ENCODE peak calls at places on chromosomes 7 and 10, in nine cellular contexts. Q is heart left ventricle; J is T47D; M is COLO829; X is stimulated activated CD8-positive, alpha-beta memory T cell treated with anti-CD3 and anti-CD28 coated beads, Interleukin-7, amount 100 ng/mL, for 4 hours; U is foreskin fibroblast; B is adrenal gland; I is glomerular endothelial cell; R is uterus. K is an unnamed sample.
A peak's percentile ranks its signal among the peaks of the same experiment; 100 is the strongest.

GRCh38 chr10:75430000-75430763 is 1.2 kb upstream of the LRMDA start:
- DNase-seq in Q (peak; percentile 81), J (no peak), M (no peak), X (no peak), U (no peak), B (peak; percentile 88), I (no peak), R (no peak), K (peak; percentile 43)

GRCh38 chr7:45938626-45939302 is 17.7 kb upstream of the IGFBP3 start:
- DNase-seq in Q (no peak), J (no peak), M (no peak), X (no peak), U (no peak), B (no peak), I (no peak), R (no peak), K (no peak)

GRCh38 chr7:42605800-42606199 is 306.1 kb downstream of the C7orf25 start:
- DNase-seq in Q (no peak), J (no peak), M (no peak), X (no peak), U (peak; percentile 49), B (no peak), I (no peak), R (no peak), K (no peak)

GRCh38 chr10:17428616-17429097 is 25.7 kb downstream of the ST8SIA6 start:
- DNase-seq in Q (no peak), J (no peak), M (no peak), X (peak; percentile 60), U (no peak), B (peak; percentile 22), I (no peak), R (no peak), K (peak; percentile 15)

GRCh38 chr7:3154881-3155494 is 111.3 kb upstream of the CARD11 start:
- DNase-seq in Q (no peak), J (peak; percentile 48), M (no peak), X (peak; percentile 21), U (peak; percentile 61), B (peak; percentile 39), I (peak; percentile 18), R (no peak), K (peak; percentile 31)

GRCh38 chr7:6558837-6559236 is 7.6 kb upstream of the GRID2IP start:
- DNase-seq in Q (no peak), J (no peak), M (peak; percentile 73), X (no peak), U (peak; percentile 38), B (peak; percentile 20), I (no peak), R (no peak), K (peak; percentile 29)

GRCh38 chr10:90635111-90635798 is 222.6 kb downstream of the HTR7 start:
- DNase-seq in Q (peak; percentile 23), J (no peak), M (no peak), X (no peak), U (no peak), B (no peak), I (no peak), R (no peak), K (no peak)

GRCh38 chr7:94423865-94424264 is 29.2 kb downstream of the COL1A2 start:
- DNase-seq in Q (no peak), J (no peak), M (no peak), X (no peak), U (peak; percentile 83), B (no peak), I (no peak), R (no peak), K (no peak)

GRCh38 chr7:97845622-97846203 is 26.5 kb downstream of the ASNS start:
- DNase-seq in Q (no peak), J (peak; percentile 8), M (peak; percentile 22), X (no peak), U (peak; percentile 53), B (no peak), I (peak; percentile 5), R (no peak), K (no peak)

GRCh38 chr10:73898730-73899400 is 12.1 kb upstream of the PLAU start:
- DNase-seq in Q (no peak), J (no peak), M (no peak), X (no peak), U (peak; percentile 48), B (no peak), I (no peak), R (no peak), K (no peak)

GRCh38 chr10:85168287-85168686 is 839.9 kb downstream of the CCSER2 start:
- DNase-seq in Q (no peak), J (no peak), M (no peak), X (no peak), U (no peak), B (no peak), I (no peak), R (no peak), K (no peak)

GRCh38 chr7:84524714-84525694 is 330.4 kb upstream of the SEMA3A start:
- DNase-seq in Q (no peak), J (no peak), M (no peak), X (no peak), U (peak; percentile 82), B (no peak), I (peak; percentile 57), R (no peak), K (no peak)

GRCh38 chr10:78556700-78557432 is 511.9 kb upstream of the ZMIZ1 start:
- DNase-seq in Q (no peak), J (no peak), M (no peak), X (no peak), U (no peak), B (no peak), I (no peak), R (peak; percentile 4), K (no peak)

GRCh38 chr7:121932768-121933167 is 59.8 kb downstream of the PTPRZ1 start:
- DNase-seq in Q (no peak), J (no peak), M (no peak), X (no peak), U (no peak), B (no peak), I (no peak), R (no peak), K (no peak)

GRCh38 chr7:143245123-143245522 is 18.1 kb upstream of the GSTK1 start:
- DNase-seq in Q (no peak), J (no peak), M (no peak), X (no peak), U (peak; percentile 77), B (no peak), I (no peak), R (no peak), K (no peak)

GRCh38 chr7:43850348-43851116 is 18.8 kb downstream of the MRPS24 start:
- DNase-seq in Q (no peak), J (no peak), M (no peak), X (no peak), U (no peak), B (no peak), I (no peak), R (no peak), K (no peak)

GRCh38 chr10:63281967-63282366 is 148.8 kb downstream of the NRBF2 start:
- DNase-seq in Q (no peak), J (no peak), M (no peak), X (no peak), U (peak; percentile 82), B (no peak), I (no peak), R (no peak), K (no peak)

GRCh38 chr10:944034-944831 is 12.7 kb upstream of the LARP4B start:
- DNase-seq in Q (peak; percentile 76), J (no peak), M (no peak), X (peak; percentile 35), U (peak; percentile 90), B (peak; percentile 61), I (peak; percentile 33), R (peak; percentile 26), K (peak; percentile 53)

GRCh38 chr10:125009580-125010235 is 67.8 kb downstream of the ZRANB1 start:
- DNase-seq in Q (peak; percentile 18), J (no peak), M (no peak), X (no peak), U (no peak), B (no peak), I (no peak), R (no peak), K (no peak)

GRCh38 chr10:19683326-19683725 is 132.9 kb upstream of the PLXDC2 start:
- DNase-seq in Q (no peak), J (no peak), M (no peak), X (no peak), U (no peak), B (no peak), I (no peak), R (no peak), K (no peak)

GRCh38 chr7:140501941-140502340 is 22.6 kb upstream of the MKRN1 start:
- DNase-seq in Q (no peak), J (no peak), M (no peak), X (no peak), U (no peak), B (no peak), I (no peak), R (no peak), K (peak; percentile 59)

GRCh38 chr7:99368750-99369389 is 5.7 kb upstream of the ARPC1B start:
- DNase-seq in Q (no peak), J (no peak), M (no peak), X (no peak), U (no peak), B (no peak), I (no peak), R (no peak), K (no peak)

GRCh38 chr10:97365761-97366351 is 31.3 kb upstream of the FRAT2 start:
- DNase-seq in Q (no peak), J (no peak), M (no peak), X (no peak), U (no peak), B (no peak), I (no peak), R (no peak), K (no peak)

GRCh38 chr10:44306147-44306710 is 78.7 kb downstream of the CXCL12 start:
- DNase-seq in Q (no peak), J (no peak), M (no peak), X (no peak), U (peak; percentile 59), B (no peak), I (no peak), R (no peak), K (no peak)

GRCh38 chr7:21916629-21917028 is 29.1 kb downstream of the CDCA7L start:
- DNase-seq in Q (no peak), J (no peak), M (no peak), X (no peak), U (no peak), B (no peak), I (no peak), R (no peak), K (no peak)

GRCh38 chr7:157841757-157842390 is 505.1 kb downstream of the DNAJB6 start:
- DNase-seq in Q (no peak), J (no peak), M (no peak), X (no peak), U (no peak), B (no peak), I (no peak), R (no peak), K (no peak)

GRCh38 chr7:16668978-16669377 is 23.0 kb downstream of the BZW2 start:
- DNase-seq in Q (no peak), J (no peak), M (no peak), X (no peak), U (peak; percentile 30), B (no peak), I (no peak), R (no peak), K (no peak)

GRCh38 chr10:47299989-47300931 is at the start of gene GDF10:
- DNase-seq in Q (no peak), J (no peak), M (no peak), X (peak; percentile 25), U (no peak), B (no peak), I (no peak), R (no peak), K (no peak)

GRCh38 chr7:99313204-99313573 is 12.5 kb upstream of the ARPC1A start:
- DNase-seq in Q (no peak), J (no peak), M (no peak), X (no peak), U (no peak), B (no peak), I (no peak), R (no peak), K (no peak)

GRCh38 chr7:80942261-80943041 is 23.6 kb upstream of the SEMA3C start:
- DNase-seq in Q (peak; percentile 67), J (peak; percentile 87), M (peak; percentile 100), X (no peak), U (peak; percentile 98), B (peak; percentile 67), I (peak; percentile 87), R (peak; percentile 34), K (peak; percentile 31)

GRCh38 chr10:5509236-5509635 is 9.9 kb upstream of the CALML5 start:
- DNase-seq in Q (no peak), J (no peak), M (no peak), X (no peak), U (no peak), B (no peak), I (no peak), R (no peak), K (no peak)